ENCODE peak calls at places on chromosomes 16 and 17, in seven cellular contexts. One of them, this sample, is unnamed.

GRCh38 chr17:49063652-49064051 is 66.5 kb downstream of the IGF2BP1 start:
- DNase-seq in GM12878: no peak
- DNase-seq in SK-N-SH: no peak
- DNase-seq in K562: no peak
- DNase-seq in HCT116: no peak
- DNase-seq in H1: no peak
- DNase-seq in HepG2: no peak
- DNase-seq in this sample: no peak

GRCh38 chr16:71353736-71354135 is 4.8 kb upstream of the CALB2 start:
- DNase-seq in H1: no peak
- DNase-seq in HepG2: no peak
- DNase-seq in SK-N-SH: no peak
- DNase-seq in K562: no peak
- DNase-seq in GM12878: no peak
- DNase-seq in HCT116: no peak
- DNase-seq in this sample: no peak

GRCh38 chr16:28192811-28193529 is 18.8 kb downstream of the XPO6 start:
- DNase-seq in SK-N-SH: no peak
- DNase-seq in H1: no peak
- DNase-seq in HepG2: no peak
- DNase-seq in HCT116: no peak
- DNase-seq in K562: no peak
- DNase-seq in GM12878: no peak
- DNase-seq in this sample: no peak

GRCh38 chr16:9225527-9226316 is 134.3 kb downstream of the HAPSTR1 start:
- DNase-seq in SK-N-SH: peak; percentile 30
- DNase-seq in GM12878: no peak
- DNase-seq in H1: no peak
- DNase-seq in HCT116: peak; percentile 12
- DNase-seq in HepG2: peak; percentile 59
- DNase-seq in K562: peak; percentile 29
- DNase-seq in this sample: peak; percentile 26

GRCh38 chr17:6470146-6470718 is 26.0 kb downstream of the PIMREG start:
- DNase-seq in K562: no peak
- DNase-seq in HepG2: no peak
- DNase-seq in HCT116: no peak
- DNase-seq in GM12878: no peak
- DNase-seq in H1: no peak
- DNase-seq in SK-N-SH: no peak
- DNase-seq in this sample: no peak

GRCh38 chr17:18004901-18005305 is 32.2 kb downstream of the DRC3 start:
- DNase-seq in HCT116: no peak
- DNase-seq in K562: peak; percentile 15
- DNase-seq in GM12878: no peak
- DNase-seq in SK-N-SH: no peak
- DNase-seq in H1: no peak
- DNase-seq in HepG2: no peak
- DNase-seq in this sample: no peak

GRCh38 chr17:2421315-2422147 is 20.7 kb upstream of the MNT start:
- DNase-seq in SK-N-SH: no peak
- DNase-seq in HepG2: no peak
- DNase-seq in K562: no peak
- DNase-seq in HCT116: no peak
- DNase-seq in GM12878: no peak
- DNase-seq in H1: no peak
- DNase-seq in this sample: peak; percentile 23

GRCh38 chr17:2239882-2240430 is 63.6 kb downstream of the SMG6 start:
- DNase-seq in GM12878: peak; percentile 85
- DNase-seq in SK-N-SH: no peak
- DNase-seq in K562: no peak
- DNase-seq in HepG2: no peak
- DNase-seq in H1: no peak
- DNase-seq in HCT116: no peak
- DNase-seq in this sample: no peak

GRCh38 chr17:34892864-34893263 is 68.4 kb downstream of the CCT6B start:
- DNase-seq in HepG2: no peak
- DNase-seq in SK-N-SH: peak; percentile 86
- DNase-seq in HCT116: peak; percentile 3
- DNase-seq in H1: peak; percentile 21
- DNase-seq in K562: peak; percentile 75
- DNase-seq in GM12878: no peak
- DNase-seq in this sample: peak; percentile 57

GRCh38 chr16:84673203-84673535 is 24.9 kb downstream of the KLHL36 start:
- DNase-seq in HepG2: no peak
- DNase-seq in GM12878: no peak
- DNase-seq in SK-N-SH: no peak
- DNase-seq in HCT116: no peak
- DNase-seq in K562: no peak
- DNase-seq in H1: no peak
- DNase-seq in this sample: no peak

GRCh38 chr17:38894276-38894675 is 24.4 kb downstream of the LASP1 start:
- DNase-seq in HCT116: no peak
- DNase-seq in H1: no peak
- DNase-seq in HepG2: no peak
- DNase-seq in K562: peak; percentile 59
- DNase-seq in GM12878: no peak
- DNase-seq in SK-N-SH: no peak
- DNase-seq in this sample: no peak

GRCh38 chr17:28569446-28569845 is 1.9 kb downstream of the PIGS start:
- DNase-seq in GM12878: no peak
- DNase-seq in H1: no peak
- DNase-seq in HCT116: no peak
- DNase-seq in SK-N-SH: no peak
- DNase-seq in HepG2: no peak
- DNase-seq in K562: no peak
- DNase-seq in this sample: no peak

GRCh38 chr16:73122604-73123386 is 74.9 kb upstream of the ZFHX3 start:
- DNase-seq in HCT116: no peak
- DNase-seq in HepG2: no peak
- DNase-seq in K562: no peak
- DNase-seq in SK-N-SH: no peak
- DNase-seq in GM12878: no peak
- DNase-seq in H1: no peak
- DNase-seq in this sample: no peak

GRCh38 chr17:6811520-6811919 is 20.0 kb downstream of the TEKT1 start:
- DNase-seq in SK-N-SH: no peak
- DNase-seq in H1: no peak
- DNase-seq in K562: no peak
- DNase-seq in HepG2: peak; percentile 16
- DNase-seq in HCT116: no peak
- DNase-seq in GM12878: no peak
- DNase-seq in this sample: no peak

GRCh38 chr17:18247613-18248001 is 10.9 kb downstream of the FLII start:
- DNase-seq in K562: no peak
- DNase-seq in HCT116: no peak
- DNase-seq in GM12878: no peak
- DNase-seq in SK-N-SH: no peak
- DNase-seq in H1: no peak
- DNase-seq in HepG2: no peak
- DNase-seq in this sample: no peak

GRCh38 chr16:79519448-79519847 is 81.1 kb downstream of the MAF start:
- DNase-seq in HCT116: no peak
- DNase-seq in SK-N-SH: peak; percentile 73
- DNase-seq in HepG2: no peak
- DNase-seq in K562: peak; percentile 28
- DNase-seq in GM12878: no peak
- DNase-seq in H1: no peak
- DNase-seq in this sample: no peak

GRCh38 chr17:64460955-64461354 is 12.0 kb downstream of the MILR1 start:
- DNase-seq in HCT116: no peak
- DNase-seq in SK-N-SH: no peak
- DNase-seq in HepG2: no peak
- DNase-seq in GM12878: no peak
- DNase-seq in K562: no peak
- DNase-seq in H1: no peak
- DNase-seq in this sample: no peak

GRCh38 chr16:22402191-22402590 is 27.8 kb upstream of the CDR2 start:
- DNase-seq in HCT116: no peak
- DNase-seq in H1: no peak
- DNase-seq in HepG2: no peak
- DNase-seq in GM12878: no peak
- DNase-seq in K562: no peak
- DNase-seq in SK-N-SH: no peak
- DNase-seq in this sample: no peak

GRCh38 chr16:56684256-56684925 is 2.1 kb downstream of the MT1X start:
- DNase-seq in GM12878: no peak
- DNase-seq in K562: no peak
- DNase-seq in HepG2: no peak
- DNase-seq in H1: no peak
- DNase-seq in SK-N-SH: no peak
- DNase-seq in HCT116: no peak
- DNase-seq in this sample: no peak
- TF ChIP-seq JUND in GM12878: no peak
- TF ChIP-seq JUND in K562: no peak
- TF ChIP-seq JUND in HepG2: no peak
- TF ChIP-seq JUND in H1: no peak
- TF ChIP-seq JUND in SK-N-SH: no peak
- TF ChIP-seq JUND in HCT116: no peak
- TF ChIP-seq JUND in this sample: no peak

GRCh38 chr16:633336-634050 is 2.6 kb downstream of the METTL26 start:
- DNase-seq in HCT116: no peak
- DNase-seq in K562: no peak
- DNase-seq in H1: no peak
- DNase-seq in GM12878: no peak
- DNase-seq in HepG2: no peak
- DNase-seq in SK-N-SH: no peak
- DNase-seq in this sample: no peak

GRCh38 chr16:634051-634670 is 1.9 kb downstream of the METTL26 start:
- DNase-seq in GM12878: no peak
- DNase-seq in SK-N-SH: no peak
- DNase-seq in HepG2: no peak
- DNase-seq in K562: no peak
- DNase-seq in HCT116: no peak
- DNase-seq in H1: no peak
- DNase-seq in this sample: no peak

GRCh38 chr16:631808-632358 is 1.1 kb downstream of the WFIKKN1 start:
- DNase-seq in HCT116: no peak
- DNase-seq in SK-N-SH: no peak
- DNase-seq in K562: no peak
- DNase-seq in H1: no peak
- DNase-seq in HepG2: no peak
- DNase-seq in GM12878: no peak
- DNase-seq in this sample: no peak

GRCh38 chr16:630815-631405 is at the start of gene WFIKKN1:
- DNase-seq in H1: no peak
- DNase-seq in HepG2: peak; percentile 59
- DNase-seq in K562: peak; percentile 44
- DNase-seq in SK-N-SH: peak; percentile 71
- DNase-seq in GM12878: no peak
- DNase-seq in HCT116: no peak
- DNase-seq in this sample: peak; percentile 53

DNA sequence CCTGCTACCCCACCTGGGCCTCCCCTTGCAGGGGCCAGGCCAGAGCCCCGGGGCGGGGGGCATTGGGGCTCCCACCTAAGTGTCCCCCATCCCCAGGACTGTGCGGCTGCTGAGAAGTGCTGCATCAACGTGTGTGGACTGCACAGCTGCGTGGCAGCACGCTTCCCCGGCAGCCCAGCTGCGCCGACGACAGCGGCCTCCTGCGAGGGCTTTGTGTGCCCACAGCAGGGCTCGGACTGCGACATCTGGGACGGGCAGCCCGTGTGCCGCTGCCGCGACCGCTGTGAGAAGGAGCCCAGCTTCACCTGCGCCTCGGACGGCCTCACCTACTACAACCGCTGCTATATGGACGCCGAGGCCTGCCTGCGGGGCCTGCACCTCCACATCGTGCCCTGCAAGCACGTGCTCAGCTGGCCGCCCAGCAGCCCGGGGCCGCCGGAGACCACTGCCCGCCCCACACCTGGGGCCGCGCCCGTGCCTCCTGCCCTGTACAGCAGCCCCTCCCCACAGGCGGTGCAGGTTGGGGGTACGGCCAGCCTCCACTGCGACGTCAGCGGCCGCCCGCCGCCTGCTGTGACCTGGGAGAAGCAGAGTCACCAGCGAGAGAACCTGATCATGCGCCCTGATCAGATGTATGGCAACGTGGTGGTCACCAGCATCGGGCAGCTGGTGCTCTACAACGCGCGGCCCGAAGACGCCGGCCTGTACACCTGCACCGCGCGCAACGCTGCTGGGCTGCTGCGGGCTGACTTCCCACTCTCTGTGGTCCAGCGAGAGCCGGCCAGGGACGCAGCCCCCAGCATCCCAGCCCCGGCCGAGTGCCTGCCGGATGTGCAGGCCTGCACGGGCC is 1.9 kb downstream of the WFIKKN1 start:
- DNase-seq in HepG2: no peak
- DNase-seq in GM12878: no peak
- DNase-seq in K562: no peak
- DNase-seq in HCT116: no peak
- DNase-seq in H1: no peak
- DNase-seq in SK-N-SH: no peak
- DNase-seq in this sample: no peak
- TF ChIP-seq JUND in HepG2: no peak
- TF ChIP-seq JUND in GM12878: no peak
- TF ChIP-seq JUND in K562: no peak
- TF ChIP-seq JUND in HCT116: no peak
- TF ChIP-seq JUND in H1: no peak
- TF ChIP-seq JUND in SK-N-SH: no peak
- TF ChIP-seq JUND in this sample: no peak

GRCh38 chr17:63382826-63383225 is 63.3 kb downstream of the CYB561 start:
- DNase-seq in GM12878: no peak
- DNase-seq in HCT116: no peak
- DNase-seq in SK-N-SH: no peak
- DNase-seq in HepG2: no peak
- DNase-seq in H1: no peak
- DNase-seq in K562: no peak
- DNase-seq in this sample: no peak

GRCh38 chr17:63376949-63377348 is 69.2 kb downstream of the CYB561 start:
- DNase-seq in GM12878: no peak
- DNase-seq in HCT116: no peak
- DNase-seq in SK-N-SH: no peak
- DNase-seq in H1: no peak
- DNase-seq in HepG2: no peak
- DNase-seq in K562: no peak
- DNase-seq in this sample: no peak

GRCh38 chr17:63382136-63382535 is 64.0 kb downstream of the CYB561 start:
- DNase-seq in GM12878: no peak
- DNase-seq in H1: no peak
- DNase-seq in HCT116: no peak
- DNase-seq in SK-N-SH: no peak
- DNase-seq in HepG2: no peak
- DNase-seq in K562: no peak
- DNase-seq in this sample: no peak

GRCh38 chr17:63381101-63381729 is 64.9 kb downstream of the CYB561 start:
- DNase-seq in SK-N-SH: peak; percentile 71
- DNase-seq in HCT116: no peak
- DNase-seq in H1: no peak
- DNase-seq in HepG2: no peak
- DNase-seq in GM12878: no peak
- DNase-seq in K562: peak; percentile 75
- DNase-seq in this sample: no peak

GRCh38 chr17:63378411-63379076 is 67.6 kb downstream of the CYB561 start:
- DNase-seq in K562: no peak
- DNase-seq in SK-N-SH: peak; percentile 55
- DNase-seq in H1: no peak
- DNase-seq in HCT116: no peak
- DNase-seq in GM12878: no peak
- DNase-seq in HepG2: no peak
- DNase-seq in this sample: no peak
- TF ChIP-seq JUND in K562: peak; percentile 42
- TF ChIP-seq JUND in SK-N-SH: peak; percentile 31
- TF ChIP-seq JUND in H1: no peak
- TF ChIP-seq JUND in HCT116: no peak
- TF ChIP-seq JUND in GM12878: no peak
- TF ChIP-seq JUND in HepG2: no peak
- TF ChIP-seq JUND in this sample: no peak

GRCh38 chr16:50547340-50547865 is 793 bp upstream of the NKD1 start:
- DNase-seq in SK-N-SH: peak; percentile 82
- DNase-seq in GM12878: peak; percentile 5
- DNase-seq in HepG2: peak; percentile 94
- DNase-seq in H1: no peak
- DNase-seq in HCT116: peak; percentile 26
- DNase-seq in K562: no peak
- DNase-seq in this sample: no peak
- TF ChIP-seq JUND in SK-N-SH: no peak
- TF ChIP-seq JUND in GM12878: no peak
- TF ChIP-seq JUND in HepG2: no peak
- TF ChIP-seq JUND in H1: no peak
- TF ChIP-seq JUND in HCT116: no peak
- TF ChIP-seq JUND in K562: no peak
- TF ChIP-seq JUND in this sample: no peak

This sample was measured in T47D.